ENCODE peak calls at places on chromosome 19, in four cellular contexts. G is cardiac muscle cell, A is right atrium auricular region, E is heart left ventricle. C is an unnamed sample. For H3K36me3, the result is how much of the 10 kb centered on the place peaks cover.

GRCh38 chr19:51354742-51355148 is 11.4 kb downstream of the ETFB start:
- DNase-seq in G (peak), A (no peak), E (no peak), C (no peak)

GRCh38 chr19:37718357-37718756 is 1.2 kb downstream of the ZNF607 start:
- DNase-seq in G (peak), A (no peak), E (no peak), C (no peak)

GRCh38 chr19:1042689-1043511 is 3.0 kb downstream of the ABCA7 start:
- DNase-seq in G (no peak), A (no peak), E (no peak), C (no peak)

GRCh38 chr19:3142292-3142670 is 6.4 kb downstream of the GNA15 start:
- DNase-seq in G (no peak), A (no peak), E (no peak), C (no peak)

GRCh38 chr19:13917888-13918406 is 11.9 kb downstream of the CC2D1A start:
- DNase-seq in G (no peak), A (no peak), E (peak), C (no peak)

GRCh38 chr19:478236-478888 is 17.5 kb upstream of the SHC2 start:
- DNase-seq in G (no peak), A (no peak), E (no peak), C (no peak)

GRCh38 chr19:38047048-38047435 is 140.0 kb downstream of the SIPA1L3 start:
- DNase-seq in G (no peak), A (no peak), E (no peak), C (no peak)

GRCh38 chr19:19217110-19217509 is 5.4 kb downstream of the NCAN start:
- DNase-seq in G (no peak), A (no peak), E (no peak), C (no peak)

GRCh38 chr19:4357095-4357797 is 13.9 kb downstream of the MPND start:
- DNase-seq in G (no peak), A (no peak), E (no peak), C (no peak)

GRCh38 chr19:28290963-28291657 is 921.8 kb downstream of the UQCRFS1 start:
- DNase-seq in G (no peak), A (no peak), E (no peak), C (no peak)

GRCh38 chr19:7272856-7273578 is 21.2 kb downstream of the INSR start:
- DNase-seq in G (no peak), A (no peak), E (no peak), C (no peak)

GRCh38 chr19:5292453-5292842 is 48.2 kb downstream of the PTPRS start:
- DNase-seq in G (no peak), A (no peak), E (no peak), C (no peak)

GRCh38 chr19:5354403-5354802 is 13.8 kb upstream of the PTPRS start:
- DNase-seq in G (no peak), A (no peak), E (no peak), C (no peak)

GRCh38 chr19:43748685-43749084 is 6.1 kb downstream of the SMG9 start:
- DNase-seq in G (no peak), A (no peak), E (no peak), C (no peak)

GRCh38 chr19:31350033-31350692 is 927 bp upstream of the TSHZ3 start:
- DNase-seq in G (no peak), A (no peak), E (peak), C (no peak)

GRCh38 chr19:40716031-40716654 is 543 bp downstream of the COQ8B start:
- DNase-seq in G (no peak), A (peak), E (peak), C (no peak)

GRCh38 chr19:54158812-54159351 is 639 bp downstream of the LENG1 start:
- DNase-seq in G (peak), A (no peak), E (no peak), C (no peak)

GRCh38 chr19:4501005-4501591 is 17.2 kb downstream of the PLIN4 start:
- DNase-seq in G (no peak), A (no peak), E (peak), C (no peak)

GRCh38 chr19:3575949-3576673 is 3.4 kb downstream of the HMG20B start:
- DNase-seq in G (no peak), A (no peak), E (no peak), C (no peak)

GRCh38 chr19:49811328-49811727 is 1.8 kb downstream of the FUZ start:
- DNase-seq in G (no peak), A (no peak), E (no peak), C (no peak)

GRCh38 chr19:8127311-8127710 is 22.1 kb downstream of the FBN3 start:
- DNase-seq in G (no peak), A (no peak), E (no peak), C (no peak)

GRCh38 chr19:39372941-39373340 is 18.0 kb downstream of the PAF1 start:
- DNase-seq in G (no peak), A (no peak), E (no peak), C (no peak)

GRCh38 chr19:39375929-39376328 is 15.0 kb downstream of the PAF1 start:
- DNase-seq in G (no peak), A (no peak), E (no peak), C (no peak)

GRCh38 chr19:39370735-39371134 is 20.2 kb downstream of the PAF1 start:
- DNase-seq in G (no peak), A (no peak), E (no peak), C (no peak)

GRCh38 chr19:39369200-39369599 is 21.7 kb downstream of the PAF1 start:
- DNase-seq in G (no peak), A (no peak), E (no peak), C (no peak)

DNA sequence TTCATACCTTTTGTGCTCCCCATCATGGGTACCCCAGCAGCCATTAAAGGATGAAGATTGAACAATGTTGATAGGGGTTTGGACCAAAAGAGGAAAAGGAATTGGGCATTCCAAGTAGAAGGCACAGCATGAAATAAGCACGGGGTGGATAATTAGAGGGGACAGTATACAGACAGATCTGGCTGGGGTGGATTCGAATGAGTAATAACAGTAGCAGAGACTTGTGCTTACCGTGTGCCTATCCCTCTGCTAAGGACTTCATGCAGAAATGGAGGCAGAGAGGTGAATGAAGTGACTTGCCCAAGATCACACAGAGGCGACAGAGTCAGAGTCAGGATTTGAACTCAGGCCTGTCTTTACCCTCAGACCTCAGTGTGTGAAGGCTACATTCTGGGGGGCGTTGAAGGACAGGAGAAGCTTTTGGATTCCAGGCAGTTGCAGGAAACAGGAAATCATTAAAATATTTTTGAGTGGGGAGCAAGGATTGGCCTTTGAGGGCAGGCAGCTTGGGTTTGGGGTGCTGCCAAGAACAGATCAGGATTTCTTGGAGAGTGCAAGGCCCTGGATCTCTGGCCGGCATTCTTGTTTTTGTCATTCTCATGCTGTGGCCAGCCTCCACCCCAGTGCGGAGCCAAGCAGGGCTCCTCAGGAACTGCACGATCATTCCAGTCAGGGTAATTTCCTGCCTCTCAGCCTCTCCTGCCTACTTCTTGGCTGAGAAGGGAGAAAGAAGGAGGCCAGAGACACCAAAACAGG is 18.7 kb downstream of the PAF1 start:
- DNase-seq in G (no peak), A (peak), E (peak), C (peak)
- H3K36me3 ChIP-seq in G (under half), A (half or more), E (half or more), C (under half)

GRCh38 chr19:10643968-10644290 is 10.2 kb upstream of the ILF3 start:
- DNase-seq in G (no peak), A (no peak), E (no peak), C (no peak)
- H3K36me3 ChIP-seq in G (under half), A (under half), E (under half), C (under half)

DNA sequence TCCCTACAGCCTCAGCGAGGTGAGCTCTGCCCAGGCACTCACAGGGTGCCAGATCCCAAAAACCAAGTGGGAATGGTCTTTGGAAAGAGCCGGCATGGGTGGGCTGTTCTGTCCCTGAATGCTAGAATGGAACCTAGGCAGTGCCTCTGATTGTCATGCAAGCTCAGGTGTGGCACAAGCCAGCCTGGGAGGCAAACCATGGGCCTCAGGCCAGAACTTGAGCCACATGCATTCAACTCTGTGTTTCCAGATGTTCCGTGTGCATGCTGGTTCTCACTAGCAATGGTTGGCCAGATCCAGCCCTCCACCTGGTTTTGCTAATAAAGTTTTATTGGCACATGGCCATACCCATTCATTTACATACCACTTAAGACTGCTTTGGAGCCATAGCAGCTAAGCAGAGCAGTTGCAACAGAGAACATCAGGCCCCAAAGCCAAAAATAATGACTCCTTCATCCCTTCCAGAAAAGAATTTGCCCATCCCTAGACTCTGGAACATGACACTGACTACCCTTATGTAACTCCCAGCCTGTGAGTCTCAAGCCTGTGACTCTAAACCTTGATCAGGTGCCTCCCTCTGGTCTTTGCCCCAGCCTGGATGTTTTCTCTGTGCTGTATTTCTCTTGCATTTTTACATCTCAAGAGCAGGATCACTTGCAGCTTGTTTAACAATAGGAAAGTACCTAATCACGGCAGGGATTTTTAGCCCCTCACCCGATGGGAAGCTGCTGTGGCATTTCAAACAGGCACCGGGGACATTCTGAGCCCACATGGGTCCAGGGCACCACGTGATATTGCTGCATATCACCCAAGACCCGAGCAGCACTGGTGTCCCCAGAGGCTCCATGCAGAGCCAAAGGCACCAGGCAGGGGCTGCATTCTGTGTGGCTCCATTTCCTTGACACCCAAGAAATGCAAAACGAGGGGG is 55.4 kb upstream of the USE1 start:
- DNase-seq in G (no peak), A (no peak), E (no peak), C (no peak)
- H3K36me3 ChIP-seq in G (under half), A (half or more), E (half or more), C (under half)

GRCh38 chr19:12715102-12715501 is 8.6 kb downstream of the TNPO2 start:
- DNase-seq in G (no peak), A (no peak), E (no peak), C (no peak)
- H3K36me3 ChIP-seq in G (under half), A (half or more), E (half or more), C (under half)

DNA sequence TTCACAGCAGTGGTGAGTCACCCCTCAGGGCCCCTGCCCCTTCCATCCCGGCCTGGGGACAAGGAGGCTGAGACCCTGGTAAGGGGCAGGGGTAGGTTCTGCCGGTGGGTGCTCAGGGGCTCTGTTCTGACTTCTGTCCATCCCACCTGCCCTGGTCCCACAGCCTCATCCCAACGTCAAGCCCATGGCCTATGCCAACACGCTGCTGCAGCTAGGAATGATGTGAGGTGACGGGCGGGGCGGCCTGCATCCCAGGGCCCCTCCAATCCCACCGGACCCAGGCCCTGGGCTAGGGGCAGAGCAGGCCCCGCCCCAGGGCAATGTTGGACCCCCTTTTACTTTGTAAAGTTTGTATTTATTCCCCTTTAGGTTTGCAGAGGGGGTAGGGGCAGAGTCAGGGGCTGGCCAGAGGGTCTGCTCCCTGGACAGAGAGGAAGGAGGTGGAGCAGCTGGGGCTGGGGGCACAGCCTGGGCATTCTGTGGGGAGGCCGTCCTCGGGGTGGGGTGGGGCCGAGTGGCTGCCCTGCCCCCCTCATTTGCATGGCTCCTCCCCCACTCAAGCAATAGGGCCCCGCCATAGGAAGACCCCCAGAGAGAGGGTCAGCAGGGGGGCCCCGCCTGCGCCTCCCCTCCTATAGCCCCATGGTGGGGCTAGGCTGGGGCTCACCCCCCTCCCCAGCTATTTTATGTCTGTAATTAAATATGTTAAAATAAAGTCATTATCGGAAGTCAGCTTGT is 23.1 kb downstream of the CCDC8 start:
- DNase-seq in G (no peak), A (no peak), E (no peak), C (no peak)
- H3K36me3 ChIP-seq in G (under half), A (half or more), E (half or more), C (under half)

GRCh38 chr19:11331502-11331901 is 8.0 kb downstream of the RAB3D start:
- DNase-seq in G (no peak), A (no peak), E (no peak), C (no peak)

GRCh38 chr19:11337080-11337479 is 2.4 kb downstream of the RAB3D start:
- DNase-seq in G (no peak), A (no peak), E (no peak), C (no peak)

GRCh38 chr19:11335449-11336146 is 3.9 kb downstream of the RAB3D start:
- DNase-seq in G (no peak), A (no peak), E (no peak), C (no peak)

GRCh38 chr19:11330103-11330502 is 9.4 kb downstream of the RAB3D start:
- DNase-seq in G (no peak), A (no peak), E (no peak), C (no peak)

DNA sequence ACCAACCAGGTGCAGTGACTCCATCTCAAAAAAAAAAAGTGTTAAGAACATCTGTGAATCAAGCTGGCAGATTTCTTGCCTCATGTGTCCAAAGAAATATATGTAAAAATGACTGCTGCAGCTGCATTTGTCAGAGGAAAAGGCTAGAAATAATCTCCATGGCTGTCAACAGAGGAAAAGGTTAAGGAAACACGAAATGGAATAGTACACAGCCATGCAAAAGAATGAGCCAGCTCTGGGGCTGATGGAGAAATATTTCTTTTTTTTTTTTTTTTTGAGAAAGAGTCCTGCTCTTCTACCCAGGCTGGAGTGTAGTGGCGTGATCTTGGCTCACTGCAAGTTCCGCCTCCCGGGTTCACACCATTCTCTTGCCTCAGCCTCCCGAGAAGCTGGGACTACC is 6.6 kb downstream of the RAB3D start:
- DNase-seq in G (no peak), A (no peak), E (no peak), C (no peak)
- H3K36me3 ChIP-seq in G (under half), A (under half), E (half or more), C (under half)

DNA sequence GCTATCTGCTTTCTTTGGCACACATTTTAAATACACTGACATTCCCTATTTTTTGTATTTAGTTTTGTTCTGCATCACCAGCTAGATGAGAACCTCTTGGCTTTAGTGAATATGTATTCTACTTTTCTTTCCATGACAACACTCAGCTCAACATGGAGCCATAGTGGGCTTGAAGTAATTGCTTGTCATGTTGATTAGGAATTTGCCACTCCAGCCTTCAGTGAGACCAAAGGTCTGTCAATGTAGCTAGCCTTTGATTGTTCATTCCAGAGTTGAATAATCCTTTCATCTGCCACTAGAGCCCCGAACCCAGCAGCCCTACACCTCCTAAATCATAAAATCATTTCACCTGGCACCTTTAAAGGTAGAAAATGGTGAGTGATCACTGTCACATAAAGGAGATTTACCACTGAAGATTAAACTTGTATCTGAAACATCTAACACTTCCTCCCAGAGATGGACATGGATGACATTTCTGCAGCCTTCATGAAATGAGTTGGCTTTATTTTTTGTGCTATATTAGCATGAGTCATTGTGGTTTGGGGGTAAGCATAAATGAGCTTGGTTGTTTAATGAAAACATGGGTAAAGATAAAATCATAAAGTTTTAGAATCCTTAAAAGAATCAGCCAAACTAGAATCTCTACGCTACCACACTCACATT is 29.2 kb upstream of the GARRE1 start:
- DNase-seq in G (no peak), A (no peak), E (no peak), C (no peak)
- H3K36me3 ChIP-seq in G (half or more), A (half or more), E (half or more), C (under half)

DNA sequence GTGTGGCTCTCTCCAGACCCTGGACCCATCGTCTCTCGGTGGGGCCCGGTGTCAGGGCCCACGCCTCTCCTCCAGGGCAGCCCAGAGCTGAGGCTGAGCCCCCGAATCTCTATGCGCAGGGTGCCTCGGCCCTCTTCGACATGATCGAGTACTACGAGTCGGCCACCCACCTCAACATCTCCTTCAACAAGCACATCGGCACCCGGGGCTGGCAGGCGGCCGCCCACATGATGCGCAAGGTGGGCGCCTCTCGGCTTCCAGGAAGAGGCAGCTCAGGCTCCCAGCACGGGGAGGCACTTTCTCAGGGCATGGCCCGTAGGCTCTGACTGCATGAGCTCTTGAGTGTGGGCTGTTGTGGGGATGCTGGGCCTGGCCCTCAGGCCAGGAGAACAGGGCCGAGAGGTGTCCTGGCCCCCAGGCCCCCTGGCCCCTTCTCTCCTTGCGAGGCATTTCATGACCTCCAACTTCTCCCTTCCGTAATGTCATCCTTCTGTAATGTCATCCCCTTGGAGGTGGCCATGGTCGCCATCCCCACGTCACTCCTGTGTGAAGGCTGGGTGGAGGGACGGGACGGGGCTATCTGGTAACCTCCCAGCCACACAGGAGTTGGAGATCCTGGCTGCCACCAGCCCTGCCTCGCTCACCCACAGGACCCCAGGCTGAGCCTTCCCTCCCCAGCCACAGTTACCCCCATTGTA is 19.4 kb downstream of the NKPD1 start:
- DNase-seq in G (no peak), A (no peak), E (no peak), C (no peak)
- H3K36me3 ChIP-seq in G (under half), A (under half), E (half or more), C (under half)

DNA sequence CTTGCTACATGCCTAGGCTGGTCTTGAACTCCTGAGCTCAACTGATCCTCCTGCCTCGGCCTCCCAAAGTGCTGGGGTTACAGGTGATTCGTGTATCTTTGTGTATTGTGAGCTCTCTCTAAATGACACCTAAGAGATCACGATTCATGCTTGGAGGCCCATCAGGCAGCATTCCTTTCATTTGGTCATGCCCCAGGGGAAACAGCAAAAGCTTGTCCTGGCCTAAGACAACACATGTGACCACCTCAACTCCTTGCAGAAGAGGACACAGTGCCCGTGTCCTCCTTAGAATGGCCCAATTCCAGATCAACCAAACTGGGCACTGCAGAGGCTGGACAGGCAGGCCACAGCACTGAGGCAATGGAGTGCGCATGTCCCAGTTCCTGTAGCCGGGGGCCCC is 32.5 kb downstream of the ZC3H4 start:
- DNase-seq in G (no peak), A (no peak), E (no peak), C (no peak)
- H3K36me3 ChIP-seq in G (half or more), A (half or more), E (half or more), C (under half)

GRCh38 chr19:52397310-52398090 is at the start of gene ZNF528:
- DNase-seq in G (peak), A (peak), E (peak), C (peak)
- H3K36me3 ChIP-seq in G (under half), A (under half), E (half or more), C (under half)

C was measured in lung.